ENCODE peak calls at places on chromosomes 6 and 20, in seven cellular contexts. Q, I, Z, F, T, Y and S are unnamed samples.

GRCh38 chr6:11126876-11127275 is 15.4 kb upstream of the ERVFRD-1 start:
- DNase-seq in Q (no peak), I (no peak), Z (no peak), F (no peak), T (no peak), Y (peak; percentile 31), S (no peak)

GRCh38 chr6:16129623-16130243 is 847 bp downstream of the MYLIP start:
- DNase-seq in Q (no peak), I (peak; percentile 41), Z (no peak), F (no peak), T (no peak), Y (no peak), S (no peak)

GRCh38 chr20:58760881-58761280 is 68.3 kb downstream of the NPEPL1 start:
- DNase-seq in Q (no peak), I (no peak), Z (no peak), F (no peak), T (no peak), Y (no peak), S (no peak)

GRCh38 chr20:59222239-59222981 is 58.8 kb downstream of the ZNF831 start:
- DNase-seq in Q (peak; percentile 83), I (peak; percentile 76), Z (peak; percentile 1), F (peak; percentile 92), T (peak; percentile 53), Y (peak; percentile 55), S (peak; percentile 80)

GRCh38 chr6:52303178-52303577 is 18.6 kb upstream of the MCM3 start:
- DNase-seq in Q (no peak), I (no peak), Z (no peak), F (no peak), T (no peak), Y (no peak), S (no peak)

GRCh38 chr6:21352131-21352530 is 241.4 kb upstream of the SOX4 start:
- DNase-seq in Q (no peak), I (no peak), Z (no peak), F (no peak), T (no peak), Y (no peak), S (no peak)

GRCh38 chr6:155589190-155589589 is 133.6 kb upstream of the NOX3 start:
- DNase-seq in Q (no peak), I (no peak), Z (no peak), F (no peak), T (no peak), Y (no peak), S (no peak)

GRCh38 chr6:118680452-118681095 is 29.2 kb upstream of the CEP85L start:
- DNase-seq in Q (no peak), I (peak; percentile 71), Z (no peak), F (no peak), T (no peak), Y (no peak), S (no peak)

GRCh38 chr6:156910938-156911337 is 133.8 kb downstream of the ARID1B start:
- DNase-seq in Q (no peak), I (no peak), Z (no peak), F (no peak), T (no peak), Y (no peak), S (no peak)

GRCh38 chr6:4350571-4351505 is 215.5 kb upstream of the ECI2 start:
- DNase-seq in Q (no peak), I (no peak), Z (no peak), F (no peak), T (no peak), Y (no peak), S (no peak)

GRCh38 chr20:6709865-6710595 is 57.5 kb upstream of the BMP2 start:
- DNase-seq in Q (no peak), I (no peak), Z (no peak), F (no peak), T (no peak), Y (peak; percentile 24), S (no peak)

GRCh38 chr6:132530293-132530974 is 7.6 kb upstream of the TAAR9 start:
- DNase-seq in Q (no peak), I (peak; percentile 81), Z (peak; percentile 21), F (peak; percentile 28), T (no peak), Y (peak; percentile 72), S (no peak)
- TF ChIP-seq TAF1 in Q (no peak), I (no peak), Z (no peak), F (no peak), T (no peak), Y (no peak), S (no peak)

GRCh38 chr6:9412951-9413559 is 977.7 kb upstream of the SLC35B3 start:
- DNase-seq in Q (peak; percentile 9), I (peak; percentile 14), Z (no peak), F (peak; percentile 35), T (no peak), Y (peak; percentile 41), S (no peak)
- TF ChIP-seq TAF1 in Q (no peak), I (no peak), Z (no peak), F (no peak), T (no peak), Y (no peak), S (no peak)

GRCh38 chr6:159252955-159253508 is 83.8 kb downstream of the FNDC1 start:
- DNase-seq in Q (peak; percentile 36), I (peak; percentile 53), Z (peak; percentile 2), F (peak; percentile 65), T (peak; percentile 21), Y (peak; percentile 52), S (no peak)
- TF ChIP-seq TAF1 in Q (no peak), I (no peak), Z (no peak), F (no peak), T (no peak), Y (no peak), S (no peak)

GRCh38 chr6:148830614-148831013 is 83.8 kb downstream of the UST start:
- DNase-seq in Q (no peak), I (no peak), Z (no peak), F (no peak), T (no peak), Y (no peak), S (no peak)

GRCh38 chr6:148831531-148831930 is 84.7 kb downstream of the UST start:
- DNase-seq in Q (no peak), I (no peak), Z (no peak), F (no peak), T (no peak), Y (no peak), S (no peak)

GRCh38 chr6:148829415-148830101 is 82.7 kb downstream of the UST start:
- DNase-seq in Q (no peak), I (no peak), Z (no peak), F (no peak), T (no peak), Y (no peak), S (no peak)

GRCh38 chr6:148828047-148828446 is 81.2 kb downstream of the UST start:
- DNase-seq in Q (no peak), I (no peak), Z (no peak), F (no peak), T (no peak), Y (no peak), S (no peak)

DNA sequence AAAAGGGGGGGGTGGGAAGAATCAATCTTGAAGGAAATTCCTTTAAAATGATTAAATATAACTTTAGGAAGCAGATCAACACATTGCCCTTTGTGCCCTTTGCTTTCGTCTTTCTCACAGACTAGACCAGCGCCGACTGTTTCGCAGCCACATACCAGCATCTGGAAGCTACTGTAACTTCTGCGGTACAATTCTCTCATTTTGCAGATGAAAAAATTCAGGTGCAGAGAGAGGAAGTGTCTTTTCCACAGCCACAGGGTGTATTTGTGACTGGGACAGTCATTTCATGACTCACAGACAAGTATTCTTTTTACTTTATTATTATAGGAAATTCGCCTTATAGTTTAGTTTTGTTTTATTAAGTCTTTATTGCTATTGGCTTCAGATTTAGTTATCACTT is 84.2 kb downstream of the UST start:
- DNase-seq in Q (no peak), I (no peak), Z (no peak), F (no peak), T (no peak), Y (no peak), S (no peak)
- TF ChIP-seq TAF1 in Q (no peak), I (no peak), Z (no peak), F (no peak), T (no peak), Y (no peak), S (no peak)

GRCh38 chr6:137878070-137878809 is 11.2 kb downstream of the TNFAIP3 start:
- DNase-seq in Q (no peak), I (no peak), Z (no peak), F (no peak), T (no peak), Y (no peak), S (no peak)
- TF ChIP-seq TAF1 in Q (no peak), I (no peak), Z (no peak), F (no peak), T (no peak), Y (no peak), S (no peak)

DNA sequence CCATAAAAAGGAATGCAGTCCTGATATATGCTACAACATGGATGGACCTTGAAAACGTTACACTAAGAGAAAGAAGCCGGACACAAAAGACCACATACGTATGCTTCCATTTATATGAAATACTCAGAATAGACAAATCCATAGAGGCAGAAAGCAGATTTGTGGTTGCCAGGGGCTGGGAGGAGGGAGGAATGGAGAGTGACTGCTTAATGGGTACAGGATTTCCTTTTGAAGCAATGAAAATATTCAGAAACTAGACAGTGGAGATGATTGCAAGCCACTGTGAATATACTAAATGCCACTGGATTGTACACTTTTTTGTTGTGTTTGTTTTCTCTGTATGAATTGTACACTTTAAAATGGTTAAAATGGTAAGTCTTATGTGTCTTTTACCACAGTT is 29.4 kb upstream of the CDKN1A start:
- DNase-seq in Q (no peak), I (no peak), Z (no peak), F (no peak), T (no peak), Y (no peak), S (no peak)
- TF ChIP-seq TAF1 in Q (no peak), I (no peak), Z (no peak), F (no peak), T (no peak), Y (no peak), S (no peak)

DNA sequence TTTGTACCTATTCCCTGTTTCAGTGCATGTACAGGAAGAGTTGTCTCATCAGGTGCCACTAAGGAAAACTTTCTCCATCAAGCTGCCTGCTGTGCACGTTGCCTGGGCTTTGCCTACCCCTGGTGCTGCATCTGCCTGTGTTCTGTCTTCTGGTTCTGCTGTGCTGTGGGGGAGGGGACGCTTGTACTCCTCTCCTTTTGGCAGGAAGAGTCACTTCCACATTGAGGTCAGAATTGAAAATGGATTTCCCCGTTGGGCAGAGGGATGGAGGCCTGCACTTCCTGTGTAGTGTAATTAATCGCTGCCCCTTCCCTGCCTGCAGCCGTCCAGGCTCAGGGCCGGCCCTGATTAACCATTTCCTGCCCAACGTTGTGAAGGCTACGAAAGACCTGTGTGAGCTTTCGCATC is 153.3 kb downstream of the SCML4 start:
- DNase-seq in Q (peak; percentile 35), I (no peak), Z (peak; percentile 66), F (peak; percentile 87), T (no peak), Y (no peak), S (peak; percentile 36)
- TF ChIP-seq TAF1 in Q (no peak), I (no peak), Z (no peak), F (no peak), T (no peak), Y (no peak), S (no peak)